ENCODE peak calls at places on chromosomes 6 and 20, in four cellular contexts. R is neuronal stem cell, D is GM23248, Q is HCT116. Z is an unnamed sample.

GRCh38 chr20:24670981-24671380 is 201.6 kb downstream of the SYNDIG1 start:
- DNase-seq in R (no peak), D (no peak), Q (no peak), Z (no peak)

GRCh38 chr20:48921883-48922867 is 664 bp downstream of the ARFGEF2 start:
- DNase-seq in R (no peak), D (peak), Q (no peak), Z (no peak)

GRCh38 chr20:60262967-60263603 is 304.9 kb downstream of the CDH26 start:
- DNase-seq in R (peak), D (peak), Q (no peak), Z (no peak)

GRCh38 chr6:24464253-24465038 is 24.9 kb downstream of the GPLD1 start:
- DNase-seq in R (no peak), D (no peak), Q (no peak), Z (no peak)

GRCh38 chr20:37522258-37523011 is 1.4 kb downstream of the NNAT start:
- DNase-seq in R (no peak), D (no peak), Q (no peak), Z (peak)

GRCh38 chr20:45181639-45182038 is 6.9 kb downstream of the PI3 start:
- DNase-seq in R (no peak), D (peak), Q (no peak), Z (no peak)

GRCh38 chr6:12371151-12371550 is 81.0 kb downstream of the EDN1 start:
- DNase-seq in R (no peak), D (no peak), Q (no peak), Z (no peak)

GRCh38 chr20:39862613-39863012 is 826.4 kb downstream of the MAFB start:
- DNase-seq in R (no peak), D (peak), Q (no peak), Z (no peak)

GRCh38 chr20:62885808-62886708 is 24.4 kb upstream of the TCFL5 start:
- DNase-seq in R (no peak), D (no peak), Q (no peak), Z (no peak)

GRCh38 chr20:40339661-40340449 is 349.2 kb downstream of the MAFB start:
- DNase-seq in R (no peak), D (peak), Q (no peak), Z (no peak)

GRCh38 chr6:32685603-32686002 is 19.1 kb upstream of the HLA-DQB1 start:
- DNase-seq in R (no peak), D (no peak), Q (no peak), Z (no peak)

GRCh38 chr6:30272032-30272431 is 54.7 kb upstream of the TRIM39 start:
- DNase-seq in R (no peak), D (no peak), Q (no peak), Z (no peak)

GRCh38 chr6:25608562-25609174 is 43.3 kb upstream of the SCGN start:
- DNase-seq in R (no peak), D (no peak), Q (no peak), Z (no peak)

GRCh38 chr6:150298676-150299075 is 70.1 kb upstream of the IYD start:
- DNase-seq in R (no peak), D (no peak), Q (no peak), Z (no peak)

GRCh38 chr20:56429496-56429895 is 17.4 kb downstream of the CASS4 start:
- DNase-seq in R (no peak), D (peak), Q (no peak), Z (peak)

GRCh38 chr6:95530176-95530799 is 47.0 kb upstream of the MANEA start:
- DNase-seq in R (no peak), D (no peak), Q (no peak), Z (no peak)

GRCh38 chr6:16299861-16300260 is 61.5 kb downstream of the GMPR start:
- DNase-seq in R (no peak), D (no peak), Q (no peak), Z (no peak)

GRCh38 chr20:59813948-59814834 is 119.2 kb downstream of the SYCP2 start:
- DNase-seq in R (no peak), D (no peak), Q (no peak), Z (no peak)

GRCh38 chr6:22828179-22829062 is 259.1 kb downstream of the HDGFL1 start:
- DNase-seq in R (peak), D (peak), Q (peak), Z (peak)

GRCh38 chr20:59777814-59778575 is 155.4 kb downstream of the SYCP2 start:
- DNase-seq in R (no peak), D (no peak), Q (no peak), Z (no peak)

GRCh38 chr6:21188505-21189223 is 404.9 kb upstream of the SOX4 start:
- DNase-seq in R (no peak), D (no peak), Q (no peak), Z (peak)

GRCh38 chr6:166476061-166476591 is 93.4 kb upstream of the MPC1 start:
- DNase-seq in R (no peak), D (no peak), Q (no peak), Z (no peak)

GRCh38 chr20:9225879-9226278 is 157.0 kb downstream of the PLCB4 start:
- DNase-seq in R (no peak), D (no peak), Q (no peak), Z (no peak)

GRCh38 chr20:36644713-36645109 is 1.3 kb downstream of the SLA2 start:
- DNase-seq in R (no peak), D (peak), Q (no peak), Z (no peak)

GRCh38 chr20:9287826-9288225 is 218.9 kb downstream of the PLCB4 start:
- DNase-seq in R (no peak), D (no peak), Q (no peak), Z (no peak)

GRCh38 chr6:24859132-24859531 is 60.4 kb upstream of the ARMH2 start:
- DNase-seq in R (no peak), D (no peak), Q (no peak), Z (no peak)

GRCh38 chr20:50593005-50593335 is 82.8 kb downstream of the PTPN1 start:
- DNase-seq in R (no peak), D (no peak), Q (no peak), Z (no peak)

GRCh38 chr6:28673800-28674671 is 148.4 kb downstream of the GPX5 start:
- DNase-seq in R (peak), D (peak), Q (peak), Z (peak)

GRCh38 chr20:49344975-49345374 is 67.1 kb upstream of the ZNFX1 start:
- DNase-seq in R (no peak), D (peak), Q (no peak), Z (peak)

GRCh38 chr6:156577749-156578148 is 199.4 kb upstream of the ARID1B start:
- DNase-seq in R (no peak), D (no peak), Q (no peak), Z (no peak)

GRCh38 chr6:1834641-1835516 is 225.2 kb downstream of the FOXC1 start:
- DNase-seq in R (no peak), D (no peak), Q (no peak), Z (no peak)

GRCh38 chr6:167987811-167988495 is 9.5 kb upstream of the KIF25 start:
- DNase-seq in R (no peak), D (peak), Q (no peak), Z (no peak)

GRCh38 chr6:10401632-10402223 is 13.1 kb downstream of the TFAP2A start:
- DNase-seq in R (no peak), D (no peak), Q (no peak), Z (no peak)
- H3K4me3 ChIP-seq in R (no peak), D (no peak), Q (no peak), Z (no peak)

GRCh38 chr6:52351879-52352238 is 10.1 kb upstream of the PAQR8 start:
- DNase-seq in R (no peak), D (no peak), Q (no peak), Z (no peak)

GRCh38 chr6:52346503-52346902 is 15.4 kb upstream of the PAQR8 start:
- DNase-seq in R (no peak), D (no peak), Q (no peak), Z (no peak)

GRCh38 chr6:52356017-52356416 is 5.9 kb upstream of the PAQR8 start:
- DNase-seq in R (no peak), D (no peak), Q (no peak), Z (no peak)

DNA sequence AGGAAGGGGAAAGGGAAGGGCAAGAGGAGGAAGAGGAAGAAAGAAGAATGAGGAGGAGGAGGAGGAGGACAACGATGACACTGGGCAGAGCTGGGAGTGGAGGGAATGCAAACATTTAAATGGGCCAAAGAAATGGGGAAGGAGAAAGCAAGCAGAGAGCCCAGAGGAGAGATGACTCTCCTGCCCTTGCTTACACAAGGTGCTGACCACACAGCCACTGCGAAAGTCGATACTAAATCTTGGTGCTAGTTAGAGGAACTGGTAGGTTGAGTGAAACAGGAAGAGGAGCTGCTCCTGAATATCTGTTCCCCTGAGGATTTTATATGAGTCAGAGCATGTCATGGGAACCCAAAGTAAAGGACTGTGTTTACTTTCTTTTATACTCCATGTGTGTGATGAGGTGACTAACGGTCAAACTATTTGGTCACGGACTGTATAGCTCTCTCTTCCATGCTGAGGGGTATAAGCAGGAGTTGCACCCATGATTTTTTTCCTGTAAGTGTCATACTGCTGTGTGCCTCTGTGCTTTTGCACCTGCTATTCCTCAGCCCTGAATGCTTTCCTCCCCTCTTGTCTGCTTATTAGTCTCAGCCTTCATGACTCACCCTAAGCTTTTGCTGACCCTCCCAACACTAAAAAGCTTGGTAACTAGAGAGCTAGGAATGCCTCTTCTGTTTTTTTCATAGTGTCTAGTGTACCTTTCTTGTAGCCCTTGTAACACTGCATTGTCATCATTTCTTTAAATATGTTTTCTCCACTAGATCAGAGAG is 9.5 kb upstream of the PAQR8 start:
- DNase-seq in R (no peak), D (peak), Q (peak), Z (peak)
- H2AFZ ChIP-seq in R (peak), D (peak), Q (peak), Z (peak)

GRCh38 chr20:10864076-10864672 is 190.4 kb upstream of the JAG1 start:
- DNase-seq in R (no peak), D (peak), Q (peak), Z (peak)

GRCh38 chr20:10868299-10868698 is 194.5 kb upstream of the JAG1 start:
- DNase-seq in R (no peak), D (no peak), Q (no peak), Z (no peak)

GRCh38 chr20:10861619-10862018 is 187.8 kb upstream of the JAG1 start:
- DNase-seq in R (no peak), D (no peak), Q (no peak), Z (no peak)

GRCh38 chr20:10861086-10861485 is 187.3 kb upstream of the JAG1 start:
- DNase-seq in R (no peak), D (peak), Q (no peak), Z (no peak)

GRCh38 chr20:10863337-10864060 is 189.7 kb upstream of the JAG1 start:
- DNase-seq in R (no peak), D (peak), Q (peak), Z (no peak)
- H3K4me3 ChIP-seq in R (no peak), D (peak), Q (peak), Z (peak)

GRCh38 chr6:170584181-170584953 is at the start of gene PDCD2:
- DNase-seq in R (peak), D (peak), Q (peak), Z (peak)
- H2AFZ ChIP-seq in R (peak), D (peak), Q (peak), Z (peak)

GRCh38 chr20:31674895-31675827 is 37.4 kb downstream of the COX4I2 start:
- DNase-seq in R (no peak), D (peak), Q (no peak), Z (peak)

GRCh38 chr20:31673943-31674463 is 36.3 kb downstream of the COX4I2 start:
- DNase-seq in R (no peak), D (no peak), Q (no peak), Z (no peak)

GRCh38 chr20:31675828-31676533 is 38.3 kb downstream of the COX4I2 start:
- DNase-seq in R (no peak), D (peak), Q (no peak), Z (no peak)

GRCh38 chr20:31671324-31671723 is 33.6 kb downstream of the COX4I2 start:
- DNase-seq in R (no peak), D (no peak), Q (no peak), Z (no peak)

DNA sequence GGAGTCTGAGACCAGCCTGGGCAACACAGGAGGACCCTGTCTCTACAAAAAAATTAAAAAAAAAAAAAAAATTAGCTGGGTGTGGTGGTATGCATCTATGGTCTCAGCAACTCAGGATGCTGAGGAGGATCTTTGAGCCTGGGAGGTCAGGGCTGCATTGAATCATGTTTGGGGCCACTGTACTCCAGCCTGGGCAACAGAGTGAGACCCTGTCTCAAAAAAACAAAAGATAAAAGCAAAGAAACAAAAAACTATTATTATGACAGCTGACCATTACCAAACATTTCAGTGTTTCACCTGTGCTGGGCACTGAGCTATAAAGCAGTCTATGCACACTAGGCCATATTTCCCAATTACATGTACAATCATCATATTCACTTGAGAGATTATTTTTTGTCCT is 35.7 kb downstream of the COX4I2 start:
- DNase-seq in R (no peak), D (no peak), Q (no peak), Z (no peak)
- H3K4me3 ChIP-seq in R (no peak), D (no peak), Q (no peak), Z (no peak)

DNA sequence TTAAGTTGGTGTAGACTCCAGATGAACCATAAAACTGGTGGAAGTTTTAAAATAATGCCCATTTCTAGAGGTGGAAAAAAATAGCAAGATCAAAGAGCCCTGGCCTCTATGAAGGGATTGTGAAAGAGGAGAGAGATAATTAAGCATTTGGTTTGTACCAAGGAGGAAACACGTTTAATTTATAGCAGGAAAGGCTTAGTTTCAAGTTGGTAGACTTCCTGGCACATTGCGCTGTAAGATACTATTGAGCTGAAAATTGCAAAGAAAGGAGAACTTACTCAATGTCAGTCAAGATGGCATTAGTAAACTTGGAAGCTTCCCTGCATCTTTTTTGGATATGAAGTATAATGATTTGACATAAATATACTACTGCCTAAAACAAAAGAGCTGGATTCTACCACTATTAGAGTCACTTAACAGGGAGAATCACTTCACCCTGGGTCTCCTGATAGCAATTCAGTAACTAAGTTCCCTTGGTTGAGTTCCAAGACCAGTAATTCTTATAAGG is 24.4 kb downstream of the MARCKS start:
- DNase-seq in R (no peak), D (no peak), Q (no peak), Z (no peak)
- H2AFZ ChIP-seq in R (no peak), D (no peak), Q (no peak), Z (no peak)